ENCODE peak calls at places on chromosome 6, in seven cellular contexts. One of them, this sample, is unnamed.

GRCh38 chr6:169230923-169231789 is 22.5 kb downstream of the THBS2 start:
- DNase-seq in HCT116: no peak
- DNase-seq in GM12878: no peak
- DNase-seq in HepG2: no peak
- DNase-seq in H1: no peak
- DNase-seq in K562: no peak
- DNase-seq in SK-N-SH: no peak
- DNase-seq in this sample: no peak

GRCh38 chr6:160226118-160226541 is 32.5 kb downstream of the SLC22A2 start:
- DNase-seq in HCT116: no peak
- DNase-seq in K562: no peak
- DNase-seq in HepG2: no peak
- DNase-seq in H1: no peak
- DNase-seq in SK-N-SH: no peak
- DNase-seq in GM12878: no peak
- DNase-seq in this sample: no peak

GRCh38 chr6:107103082-107103481 is 12.2 kb downstream of the BEND3 start:
- DNase-seq in SK-N-SH: no peak
- DNase-seq in K562: no peak
- DNase-seq in HCT116: no peak
- DNase-seq in HepG2: no peak
- DNase-seq in H1: no peak
- DNase-seq in GM12878: no peak
- DNase-seq in this sample: no peak

GRCh38 chr6:124132256-124132655 is 328.6 kb downstream of the NKAIN2 start:
- DNase-seq in HepG2: no peak
- DNase-seq in HCT116: no peak
- DNase-seq in K562: no peak
- DNase-seq in SK-N-SH: no peak
- DNase-seq in H1: no peak
- DNase-seq in GM12878: no peak
- DNase-seq in this sample: no peak

GRCh38 chr6:1838604-1839003 is 228.9 kb downstream of the FOXC1 start:
- DNase-seq in H1: no peak
- DNase-seq in HepG2: no peak
- DNase-seq in HCT116: no peak
- DNase-seq in K562: no peak
- DNase-seq in GM12878: no peak
- DNase-seq in SK-N-SH: no peak
- DNase-seq in this sample: peak; percentile 28

GRCh38 chr6:2563635-2564034 is 187.1 kb downstream of the MYLK4 start:
- DNase-seq in GM12878: peak; percentile 30
- DNase-seq in H1: no peak
- DNase-seq in HepG2: peak; percentile 34
- DNase-seq in HCT116: no peak
- DNase-seq in K562: no peak
- DNase-seq in SK-N-SH: no peak
- DNase-seq in this sample: no peak

GRCh38 chr6:2102316-2102883 is 143.0 kb downstream of the GMDS start:
- DNase-seq in SK-N-SH: no peak
- DNase-seq in GM12878: no peak
- DNase-seq in HCT116: no peak
- DNase-seq in HepG2: no peak
- DNase-seq in H1: no peak
- DNase-seq in K562: no peak
- DNase-seq in this sample: no peak

GRCh38 chr6:139855741-139856206 is 481.3 kb upstream of the CITED2 start:
- DNase-seq in HCT116: no peak
- DNase-seq in H1: no peak
- DNase-seq in GM12878: no peak
- DNase-seq in HepG2: no peak
- DNase-seq in SK-N-SH: no peak
- DNase-seq in K562: no peak
- DNase-seq in this sample: peak; percentile 44

GRCh38 chr6:84568971-84569370 is 195.4 kb downstream of the TBX18 start:
- DNase-seq in K562: no peak
- DNase-seq in SK-N-SH: no peak
- DNase-seq in HCT116: peak; percentile 10
- DNase-seq in GM12878: no peak
- DNase-seq in H1: no peak
- DNase-seq in HepG2: no peak
- DNase-seq in this sample: no peak

GRCh38 chr6:134122775-134123174 is 70.4 kb upstream of the SLC2A12 start:
- DNase-seq in SK-N-SH: no peak
- DNase-seq in GM12878: no peak
- DNase-seq in H1: no peak
- DNase-seq in HCT116: no peak
- DNase-seq in K562: no peak
- DNase-seq in HepG2: no peak
- DNase-seq in this sample: no peak

GRCh38 chr6:31144296-31144969 is 5.6 kb upstream of the PSORS1C2 start:
- DNase-seq in HepG2: no peak
- DNase-seq in SK-N-SH: no peak
- DNase-seq in K562: no peak
- DNase-seq in HCT116: no peak
- DNase-seq in H1: no peak
- DNase-seq in GM12878: no peak
- DNase-seq in this sample: no peak

GRCh38 chr6:1188199-1188598 is 123.7 kb upstream of the FOXQ1 start:
- DNase-seq in K562: no peak
- DNase-seq in HCT116: no peak
- DNase-seq in GM12878: no peak
- DNase-seq in SK-N-SH: no peak
- DNase-seq in H1: no peak
- DNase-seq in HepG2: no peak
- DNase-seq in this sample: no peak

GRCh38 chr6:25670793-25671513 is 18.9 kb downstream of the SCGN start:
- DNase-seq in K562: no peak
- DNase-seq in HepG2: no peak
- DNase-seq in GM12878: no peak
- DNase-seq in H1: no peak
- DNase-seq in HCT116: peak; percentile 34
- DNase-seq in SK-N-SH: no peak
- DNase-seq in this sample: peak; percentile 46

GRCh38 chr6:127302728-127303675 is 36.3 kb downstream of the RNF146 start:
- DNase-seq in GM12878: no peak
- DNase-seq in HepG2: peak; percentile 25
- DNase-seq in H1: no peak
- DNase-seq in K562: peak; percentile 34
- DNase-seq in HCT116: peak; percentile 16
- DNase-seq in SK-N-SH: peak; percentile 31
- DNase-seq in this sample: peak; percentile 61

GRCh38 chr6:143556529-143556928 is 45.0 kb upstream of the FUCA2 start:
- DNase-seq in HepG2: no peak
- DNase-seq in SK-N-SH: no peak
- DNase-seq in GM12878: no peak
- DNase-seq in H1: no peak
- DNase-seq in HCT116: no peak
- DNase-seq in K562: no peak
- DNase-seq in this sample: no peak

GRCh38 chr6:136788069-136788902 is 4.0 kb downstream of the MAP3K5 start:
- DNase-seq in HepG2: no peak
- DNase-seq in HCT116: no peak
- DNase-seq in GM12878: no peak
- DNase-seq in SK-N-SH: no peak
- DNase-seq in H1: no peak
- DNase-seq in K562: no peak
- DNase-seq in this sample: no peak

GRCh38 chr6:22411408-22412105 is 114.7 kb upstream of the PRL start:
- DNase-seq in H1: no peak
- DNase-seq in HCT116: no peak
- DNase-seq in GM12878: no peak
- DNase-seq in HepG2: no peak
- DNase-seq in SK-N-SH: peak; percentile 42
- DNase-seq in K562: no peak
- DNase-seq in this sample: no peak

GRCh38 chr6:127178746-127179145 is 60.3 kb downstream of the RSPO3 start:
- DNase-seq in GM12878: no peak
- DNase-seq in HepG2: no peak
- DNase-seq in HCT116: no peak
- DNase-seq in H1: no peak
- DNase-seq in SK-N-SH: no peak
- DNase-seq in K562: no peak
- DNase-seq in this sample: no peak

GRCh38 chr6:132107896-132108295 is 156.7 kb upstream of the CCN2 start:
- DNase-seq in H1: no peak
- DNase-seq in K562: no peak
- DNase-seq in GM12878: no peak
- DNase-seq in SK-N-SH: no peak
- DNase-seq in HepG2: no peak
- DNase-seq in HCT116: no peak
- DNase-seq in this sample: no peak

GRCh38 chr6:77401231-77401630 is 62.1 kb downstream of the HTR1B start:
- DNase-seq in H1: no peak
- DNase-seq in HCT116: no peak
- DNase-seq in HepG2: no peak
- DNase-seq in SK-N-SH: no peak
- DNase-seq in K562: no peak
- DNase-seq in GM12878: no peak
- DNase-seq in this sample: no peak

GRCh38 chr6:108355890-108356289 is 61.0 kb downstream of the AFG1L start:
- DNase-seq in H1: no peak
- DNase-seq in GM12878: no peak
- DNase-seq in HCT116: no peak
- DNase-seq in HepG2: no peak
- DNase-seq in SK-N-SH: no peak
- DNase-seq in K562: no peak
- DNase-seq in this sample: no peak

GRCh38 chr6:161105408-161105807 is 113.8 kb downstream of the MAP3K4 start:
- DNase-seq in H1: no peak
- DNase-seq in HCT116: no peak
- DNase-seq in K562: no peak
- DNase-seq in SK-N-SH: no peak
- DNase-seq in GM12878: no peak
- DNase-seq in HepG2: no peak
- DNase-seq in this sample: no peak

DNA sequence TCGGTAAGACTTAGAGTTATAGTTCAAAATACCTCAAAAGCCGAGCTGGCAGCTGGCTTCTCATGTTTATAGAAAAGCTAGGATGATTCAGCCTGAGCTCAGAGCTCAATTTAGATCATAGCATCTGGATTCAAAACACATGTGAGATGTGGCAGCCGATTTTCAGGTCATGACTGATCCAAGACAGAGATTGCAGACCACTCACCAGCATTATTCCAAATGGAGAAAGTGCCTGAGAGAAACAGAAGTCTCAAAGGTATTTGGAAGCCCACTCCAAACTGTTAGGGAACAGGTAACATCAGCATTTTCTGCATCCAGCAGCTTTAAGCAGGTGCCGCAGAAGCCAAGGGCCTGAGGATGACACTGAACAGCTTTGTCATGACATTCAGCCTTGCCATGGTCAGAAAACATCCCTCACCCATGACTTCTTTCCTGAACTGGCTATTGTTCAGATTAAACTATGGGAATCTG is 102.2 kb downstream of the BACH2 start:
- DNase-seq in HepG2: no peak
- DNase-seq in HCT116: no peak
- DNase-seq in GM12878: no peak
- DNase-seq in K562: no peak
- DNase-seq in H1: no peak
- DNase-seq in SK-N-SH: peak; percentile 48
- DNase-seq in this sample: no peak
- TF ChIP-seq JUND in HepG2: no peak
- TF ChIP-seq JUND in HCT116: no peak
- TF ChIP-seq JUND in GM12878: no peak
- TF ChIP-seq JUND in K562: no peak
- TF ChIP-seq JUND in H1: no peak
- TF ChIP-seq JUND in SK-N-SH: peak; percentile 93
- TF ChIP-seq JUND in this sample: no peak

GRCh38 chr6:121830759-121831158 is 395.3 kb downstream of the GJA1 start:
- DNase-seq in SK-N-SH: no peak
- DNase-seq in H1: no peak
- DNase-seq in HCT116: no peak
- DNase-seq in K562: no peak
- DNase-seq in HepG2: no peak
- DNase-seq in GM12878: no peak
- DNase-seq in this sample: no peak
- TF ChIP-seq JUND in SK-N-SH: no peak
- TF ChIP-seq JUND in H1: no peak
- TF ChIP-seq JUND in HCT116: no peak
- TF ChIP-seq JUND in K562: no peak
- TF ChIP-seq JUND in HepG2: no peak
- TF ChIP-seq JUND in GM12878: no peak
- TF ChIP-seq JUND in this sample: no peak

GRCh38 chr6:34894693-34895092 is 5.6 kb downstream of the ANKS1A start:
- DNase-seq in GM12878: no peak
- DNase-seq in HCT116: no peak
- DNase-seq in SK-N-SH: no peak
- DNase-seq in K562: no peak
- DNase-seq in HepG2: no peak
- DNase-seq in H1: no peak
- DNase-seq in this sample: no peak
- TF ChIP-seq JUND in GM12878: no peak
- TF ChIP-seq JUND in HCT116: no peak
- TF ChIP-seq JUND in SK-N-SH: no peak
- TF ChIP-seq JUND in K562: no peak
- TF ChIP-seq JUND in HepG2: no peak
- TF ChIP-seq JUND in H1: no peak
- TF ChIP-seq JUND in this sample: no peak

GRCh38 chr6:151240861-151241642 is 1.3 kb downstream of the AKAP12 start:
- DNase-seq in H1: no peak
- DNase-seq in HCT116: no peak
- DNase-seq in HepG2: no peak
- DNase-seq in GM12878: no peak
- DNase-seq in SK-N-SH: peak; percentile 81
- DNase-seq in K562: no peak
- DNase-seq in this sample: peak; percentile 70

GRCh38 chr6:151241853-151242252 is 2.1 kb downstream of the AKAP12 start:
- DNase-seq in GM12878: no peak
- DNase-seq in K562: no peak
- DNase-seq in HepG2: no peak
- DNase-seq in SK-N-SH: no peak
- DNase-seq in HCT116: no peak
- DNase-seq in H1: no peak
- DNase-seq in this sample: no peak

GRCh38 chr6:151236668-151237401 is 2.9 kb upstream of the AKAP12 start:
- DNase-seq in GM12878: no peak
- DNase-seq in K562: no peak
- DNase-seq in H1: no peak
- DNase-seq in HepG2: no peak
- DNase-seq in HCT116: no peak
- DNase-seq in SK-N-SH: no peak
- DNase-seq in this sample: peak; percentile 80

GRCh38 chr6:151240036-151240685 is 394 bp downstream of the AKAP12 start:
- DNase-seq in SK-N-SH: peak; percentile 84
- DNase-seq in HCT116: peak; percentile 59
- DNase-seq in GM12878: no peak
- DNase-seq in HepG2: no peak
- DNase-seq in H1: peak; percentile 81
- DNase-seq in K562: peak; percentile 79
- DNase-seq in this sample: no peak

DNA sequence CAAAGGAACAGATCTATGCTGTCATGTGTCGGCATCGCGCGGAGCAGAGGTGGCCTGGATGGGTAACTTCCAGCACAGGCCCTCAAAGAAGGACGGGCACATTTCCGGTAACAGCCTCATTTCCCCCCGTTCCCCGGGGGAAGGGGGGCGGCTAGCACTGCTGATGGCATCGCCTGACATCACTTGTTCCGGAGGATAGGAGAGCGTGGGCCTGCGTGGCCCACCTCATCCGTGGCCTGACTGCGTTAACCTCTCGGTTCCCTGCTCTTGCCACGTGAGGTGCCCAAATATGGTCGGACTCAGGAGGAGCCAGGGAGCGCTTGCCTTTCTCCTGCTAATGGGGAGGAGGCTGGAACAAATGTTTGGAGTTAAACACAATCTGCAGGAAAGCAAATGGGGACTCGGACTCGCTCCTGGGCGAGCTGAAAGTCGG is at the start of gene AKAP12:
- DNase-seq in HCT116: no peak
- DNase-seq in GM12878: no peak
- DNase-seq in HepG2: no peak
- DNase-seq in H1: peak; percentile 34
- DNase-seq in K562: no peak
- DNase-seq in SK-N-SH: no peak
- DNase-seq in this sample: no peak
- TF ChIP-seq JUND in HCT116: no peak
- TF ChIP-seq JUND in GM12878: no peak
- TF ChIP-seq JUND in HepG2: no peak
- TF ChIP-seq JUND in H1: no peak
- TF ChIP-seq JUND in K562: no peak
- TF ChIP-seq JUND in SK-N-SH: no peak
- TF ChIP-seq JUND in this sample: no peak

This sample was measured in T47D.